ENCODE peak calls at places on chromosomes 7 and 10, in ten cellular contexts. One of them, this sample, is unnamed.

GRCh38 chr7:22717760-22718159 is 9.2 kb upstream of the IL6 start:
- DNase-seq in K562: no peak
- DNase-seq in fibroblast of lung: no peak
- DNase-seq in AG04449: no peak
- DNase-seq in OCI-LY7: no peak
- DNase-seq in epithelial cell of esophagus: no peak
- DNase-seq in HAP-1: no peak
- DNase-seq in left ventricle myocardium inferior: no peak
- DNase-seq in Peyer's patch: no peak
- DNase-seq in PC-9: no peak
- DNase-seq in this sample: no peak

GRCh38 chr10:603745-604144 is 85.7 kb downstream of the DIP2C start:
- DNase-seq in K562: no peak
- DNase-seq in fibroblast of lung: no peak
- DNase-seq in AG04449: no peak
- DNase-seq in OCI-LY7: no peak
- DNase-seq in epithelial cell of esophagus: no peak
- DNase-seq in HAP-1: no peak
- DNase-seq in left ventricle myocardium inferior: no peak
- DNase-seq in Peyer's patch: no peak
- DNase-seq in PC-9: no peak
- DNase-seq in this sample: no peak

GRCh38 chr7:101494602-101495329 is 132.1 kb downstream of the COL26A1 start:
- DNase-seq in K562: no peak
- DNase-seq in fibroblast of lung: peak; percentile 16
- DNase-seq in AG04449: no peak
- DNase-seq in OCI-LY7: no peak
- DNase-seq in epithelial cell of esophagus: no peak
- DNase-seq in HAP-1: no peak
- DNase-seq in left ventricle myocardium inferior: no peak
- DNase-seq in Peyer's patch: no peak
- DNase-seq in PC-9: no peak
- DNase-seq in this sample: no peak

GRCh38 chr7:77479536-77480088 is 57.5 kb upstream of the PTPN12 start:
- DNase-seq in K562: no peak
- DNase-seq in fibroblast of lung: no peak
- DNase-seq in AG04449: no peak
- DNase-seq in OCI-LY7: no peak
- DNase-seq in epithelial cell of esophagus: peak; percentile 64
- DNase-seq in HAP-1: no peak
- DNase-seq in left ventricle myocardium inferior: no peak
- DNase-seq in Peyer's patch: no peak
- DNase-seq in PC-9: peak; percentile 98
- DNase-seq in this sample: no peak

GRCh38 chr7:79806161-79806734 is 328.4 kb upstream of the GNAI1 start:
- DNase-seq in K562: no peak
- DNase-seq in fibroblast of lung: peak; percentile 3
- DNase-seq in AG04449: no peak
- DNase-seq in OCI-LY7: no peak
- DNase-seq in epithelial cell of esophagus: peak; percentile 25
- DNase-seq in HAP-1: peak; percentile 56
- DNase-seq in left ventricle myocardium inferior: no peak
- DNase-seq in Peyer's patch: no peak
- DNase-seq in PC-9: no peak
- DNase-seq in this sample: no peak

GRCh38 chr10:114678301-114678700 is 20.2 kb upstream of the ABLIM1 start:
- DNase-seq in K562: no peak
- DNase-seq in fibroblast of lung: no peak
- DNase-seq in AG04449: no peak
- DNase-seq in OCI-LY7: no peak
- DNase-seq in epithelial cell of esophagus: no peak
- DNase-seq in HAP-1: peak; percentile 92
- DNase-seq in left ventricle myocardium inferior: no peak
- DNase-seq in Peyer's patch: no peak
- DNase-seq in PC-9: no peak
- DNase-seq in this sample: no peak

GRCh38 chr10:21523007-21523406 is 2.5 kb downstream of the SKIDA1 start:
- DNase-seq in K562: no peak
- DNase-seq in fibroblast of lung: peak; percentile 40
- DNase-seq in AG04449: no peak
- DNase-seq in OCI-LY7: no peak
- DNase-seq in epithelial cell of esophagus: no peak
- DNase-seq in HAP-1: no peak
- DNase-seq in left ventricle myocardium inferior: no peak
- DNase-seq in Peyer's patch: no peak
- DNase-seq in PC-9: no peak
- DNase-seq in this sample: no peak

GRCh38 chr7:106504620-106505019 is 156.3 kb downstream of the CCDC71L start:
- DNase-seq in K562: peak; percentile 47
- DNase-seq in fibroblast of lung: peak; percentile 41
- DNase-seq in AG04449: no peak
- DNase-seq in OCI-LY7: no peak
- DNase-seq in epithelial cell of esophagus: no peak
- DNase-seq in HAP-1: no peak
- DNase-seq in left ventricle myocardium inferior: no peak
- DNase-seq in Peyer's patch: no peak
- DNase-seq in PC-9: no peak
- DNase-seq in this sample: no peak

GRCh38 chr7:45028138-45028919 is 28.3 kb downstream of the CCM2 start:
- DNase-seq in K562: no peak
- DNase-seq in fibroblast of lung: no peak
- DNase-seq in AG04449: no peak
- DNase-seq in OCI-LY7: no peak
- DNase-seq in epithelial cell of esophagus: no peak
- DNase-seq in HAP-1: no peak
- DNase-seq in left ventricle myocardium inferior: no peak
- DNase-seq in Peyer's patch: peak; percentile 27
- DNase-seq in PC-9: no peak
- DNase-seq in this sample: no peak

GRCh38 chr10:128043259-128044045 is 82.8 kb downstream of the MKI67 start:
- DNase-seq in K562: no peak
- DNase-seq in fibroblast of lung: no peak
- DNase-seq in AG04449: no peak
- DNase-seq in OCI-LY7: no peak
- DNase-seq in epithelial cell of esophagus: no peak
- DNase-seq in HAP-1: no peak
- DNase-seq in left ventricle myocardium inferior: no peak
- DNase-seq in Peyer's patch: no peak
- DNase-seq in PC-9: no peak
- DNase-seq in this sample: no peak

GRCh38 chr7:37832194-37832593 is 16.2 kb upstream of the NME8 start:
- DNase-seq in K562: peak; percentile 30
- DNase-seq in fibroblast of lung: peak; percentile 2
- DNase-seq in AG04449: no peak
- DNase-seq in OCI-LY7: no peak
- DNase-seq in epithelial cell of esophagus: peak; percentile 40
- DNase-seq in HAP-1: no peak
- DNase-seq in left ventricle myocardium inferior: peak; percentile 74
- DNase-seq in Peyer's patch: peak; percentile 17
- DNase-seq in PC-9: no peak
- DNase-seq in this sample: no peak

GRCh38 chr7:129741743-129742213 is 130.3 kb downstream of the NRF1 start:
- DNase-seq in K562: no peak
- DNase-seq in fibroblast of lung: no peak
- DNase-seq in AG04449: no peak
- DNase-seq in OCI-LY7: no peak
- DNase-seq in epithelial cell of esophagus: no peak
- DNase-seq in HAP-1: no peak
- DNase-seq in left ventricle myocardium inferior: no peak
- DNase-seq in Peyer's patch: no peak
- DNase-seq in PC-9: no peak
- DNase-seq in this sample: no peak

GRCh38 chr10:114502071-114502470 is 97.8 kb upstream of the AFAP1L2 start:
- DNase-seq in K562: no peak
- DNase-seq in fibroblast of lung: no peak
- DNase-seq in AG04449: no peak
- DNase-seq in OCI-LY7: no peak
- DNase-seq in epithelial cell of esophagus: no peak
- DNase-seq in HAP-1: no peak
- DNase-seq in left ventricle myocardium inferior: no peak
- DNase-seq in Peyer's patch: no peak
- DNase-seq in PC-9: no peak
- DNase-seq in this sample: no peak

GRCh38 chr7:105654994-105655900 is 74.0 kb upstream of the EFCAB10 start:
- DNase-seq in K562: peak; percentile 54
- DNase-seq in fibroblast of lung: peak; percentile 57
- DNase-seq in AG04449: no peak
- DNase-seq in OCI-LY7: no peak
- DNase-seq in epithelial cell of esophagus: peak; percentile 50
- DNase-seq in HAP-1: no peak
- DNase-seq in left ventricle myocardium inferior: no peak
- DNase-seq in Peyer's patch: no peak
- DNase-seq in PC-9: no peak
- DNase-seq in this sample: no peak

GRCh38 chr7:920351-921070 is 34.0 kb downstream of the ADAP1 start:
- DNase-seq in K562: no peak
- DNase-seq in fibroblast of lung: no peak
- DNase-seq in AG04449: no peak
- DNase-seq in OCI-LY7: no peak
- DNase-seq in epithelial cell of esophagus: no peak
- DNase-seq in HAP-1: no peak
- DNase-seq in left ventricle myocardium inferior: peak; percentile 12
- DNase-seq in Peyer's patch: no peak
- DNase-seq in PC-9: no peak
- DNase-seq in this sample: no peak

GRCh38 chr7:141225916-141226618 is 152.2 kb downstream of the TMEM178B start:
- DNase-seq in K562: no peak
- DNase-seq in fibroblast of lung: no peak
- DNase-seq in AG04449: no peak
- DNase-seq in OCI-LY7: peak; percentile 13
- DNase-seq in epithelial cell of esophagus: peak; percentile 1
- DNase-seq in HAP-1: no peak
- DNase-seq in left ventricle myocardium inferior: no peak
- DNase-seq in Peyer's patch: no peak
- DNase-seq in PC-9: no peak
- DNase-seq in this sample: no peak

GRCh38 chr10:32957341-32958084 is 517 bp downstream of the ITGB1 start:
- DNase-seq in K562: peak; percentile 69
- DNase-seq in fibroblast of lung: no peak
- DNase-seq in AG04449: no peak
- DNase-seq in OCI-LY7: peak; percentile 55
- DNase-seq in epithelial cell of esophagus: no peak
- DNase-seq in HAP-1: no peak
- DNase-seq in left ventricle myocardium inferior: peak; percentile 60
- DNase-seq in Peyer's patch: peak; percentile 25
- DNase-seq in PC-9: no peak
- DNase-seq in this sample: no peak
- H3K4me3 ChIP-seq in K562: peak overlapping the region; percentile 81
- H3K4me3 ChIP-seq in fibroblast of lung: peak overlapping the region; percentile 77
- H3K4me3 ChIP-seq in AG04449: peak overlapping the region; percentile 75
- H3K4me3 ChIP-seq in OCI-LY7: peak overlapping the region; percentile 94
- H3K4me3 ChIP-seq in epithelial cell of esophagus: peak overlapping the region; percentile 75
- H3K4me3 ChIP-seq in HAP-1: peak overlapping the region; percentile 89
- H3K4me3 ChIP-seq in left ventricle myocardium inferior: peak overlapping the region; percentile 97
- H3K4me3 ChIP-seq in Peyer's patch: peak overlapping the region; percentile 74
- H3K4me3 ChIP-seq in PC-9: peak overlapping the region; percentile 99
- H3K4me3 ChIP-seq in this sample: peak overlapping the region; percentile 78

GRCh38 chr7:120991570-120991969 is 3.1 kb downstream of the CPED1 start:
- DNase-seq in K562: no peak
- DNase-seq in fibroblast of lung: peak; percentile 84
- DNase-seq in AG04449: no peak
- DNase-seq in OCI-LY7: no peak
- DNase-seq in epithelial cell of esophagus: no peak
- DNase-seq in HAP-1: no peak
- DNase-seq in left ventricle myocardium inferior: no peak
- DNase-seq in Peyer's patch: no peak
- DNase-seq in PC-9: no peak
- DNase-seq in this sample: no peak
- H3K4me3 ChIP-seq in K562: peak overlapping the region; percentile 63
- H3K4me3 ChIP-seq in fibroblast of lung: peak overlapping the region; percentile 94
- H3K4me3 ChIP-seq in AG04449: peak overlapping the region; percentile 63
- H3K4me3 ChIP-seq in OCI-LY7: no peak overlapping the region
- H3K4me3 ChIP-seq in epithelial cell of esophagus: no peak overlapping the region
- H3K4me3 ChIP-seq in HAP-1: no peak overlapping the region
- H3K4me3 ChIP-seq in left ventricle myocardium inferior: peak overlapping the region; percentile 74
- H3K4me3 ChIP-seq in Peyer's patch: no peak overlapping the region
- H3K4me3 ChIP-seq in PC-9: no peak overlapping the region
- H3K4me3 ChIP-seq in this sample: no peak overlapping the region

DNA sequence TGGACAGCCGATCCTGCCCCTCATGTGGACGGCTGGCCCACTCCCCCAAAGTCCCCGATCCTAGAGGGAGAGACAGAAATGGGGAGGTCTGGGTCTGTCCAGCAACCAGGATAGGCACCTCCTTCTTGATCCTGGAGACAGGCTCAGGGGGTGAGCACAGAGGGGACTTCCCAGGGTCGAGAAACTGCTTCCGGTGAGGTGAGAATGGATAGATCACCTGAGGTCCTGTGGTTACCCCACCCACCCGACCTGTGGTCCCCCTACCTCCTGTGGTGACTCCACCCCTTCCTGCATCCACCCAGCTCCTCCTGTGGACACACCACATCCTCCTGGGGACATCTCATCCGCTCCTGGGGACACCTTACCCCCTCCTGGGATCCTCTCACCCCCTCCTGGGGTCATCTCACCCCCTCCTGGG is 27.4 kb upstream of the RASGEF1A start:
- DNase-seq in K562: no peak
- DNase-seq in fibroblast of lung: no peak
- DNase-seq in AG04449: no peak
- DNase-seq in OCI-LY7: no peak
- DNase-seq in epithelial cell of esophagus: no peak
- DNase-seq in HAP-1: no peak
- DNase-seq in left ventricle myocardium inferior: no peak
- DNase-seq in Peyer's patch: no peak
- DNase-seq in PC-9: no peak
- DNase-seq in this sample: no peak
- H3K4me3 ChIP-seq in K562: no peak overlapping the region
- H3K4me3 ChIP-seq in fibroblast of lung: no peak overlapping the region
- H3K4me3 ChIP-seq in AG04449: no peak overlapping the region
- H3K4me3 ChIP-seq in OCI-LY7: no peak overlapping the region
- H3K4me3 ChIP-seq in epithelial cell of esophagus: no peak overlapping the region
- H3K4me3 ChIP-seq in HAP-1: no peak overlapping the region
- H3K4me3 ChIP-seq in left ventricle myocardium inferior: no peak overlapping the region
- H3K4me3 ChIP-seq in Peyer's patch: no peak overlapping the region
- H3K4me3 ChIP-seq in PC-9: no peak overlapping the region
- H3K4me3 ChIP-seq in this sample: no peak overlapping the region

DNA sequence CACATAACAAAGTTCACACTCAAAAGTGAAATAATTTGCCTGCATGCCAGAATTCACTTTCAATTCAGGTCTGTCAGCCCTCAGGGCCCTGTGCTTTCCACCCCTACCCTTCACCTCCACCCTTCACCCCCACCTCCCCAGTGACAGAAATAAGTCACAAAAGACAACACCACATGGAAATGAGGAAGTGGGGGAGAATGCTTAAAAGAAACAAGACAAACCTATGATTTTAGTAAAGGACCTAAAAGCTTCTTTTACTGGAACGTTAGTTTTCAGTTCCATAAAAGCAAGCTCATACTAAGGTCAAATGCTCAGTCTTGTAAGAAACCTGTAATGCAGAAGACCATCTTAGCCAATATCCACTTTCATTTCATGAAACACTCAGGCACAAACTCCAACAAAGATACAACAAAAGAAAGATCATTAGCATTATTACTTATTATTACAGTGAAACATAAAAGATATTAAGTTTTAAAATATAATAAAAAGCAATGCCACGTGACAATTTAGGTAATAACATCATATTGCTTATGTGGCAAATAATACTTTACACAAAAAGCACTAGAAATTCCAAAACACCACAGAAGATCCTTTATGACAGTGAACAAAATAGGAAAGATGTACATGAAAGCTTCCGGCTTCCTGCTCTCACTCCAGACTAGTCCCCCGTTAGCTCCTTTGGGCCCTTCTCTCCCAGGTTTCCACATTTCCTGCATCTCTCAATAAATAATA is 112.1 kb downstream of the LMBR1 start:
- DNase-seq in K562: peak; percentile 21
- DNase-seq in fibroblast of lung: no peak
- DNase-seq in AG04449: no peak
- DNase-seq in OCI-LY7: peak; percentile 51
- DNase-seq in epithelial cell of esophagus: no peak
- DNase-seq in HAP-1: no peak
- DNase-seq in left ventricle myocardium inferior: no peak
- DNase-seq in Peyer's patch: peak; percentile 19
- DNase-seq in PC-9: no peak
- DNase-seq in this sample: no peak
- H3K4me3 ChIP-seq in K562: no peak overlapping the region
- H3K4me3 ChIP-seq in fibroblast of lung: no peak overlapping the region
- H3K4me3 ChIP-seq in AG04449: no peak overlapping the region
- H3K4me3 ChIP-seq in OCI-LY7: no peak overlapping the region
- H3K4me3 ChIP-seq in epithelial cell of esophagus: no peak overlapping the region
- H3K4me3 ChIP-seq in HAP-1: no peak overlapping the region
- H3K4me3 ChIP-seq in left ventricle myocardium inferior: no peak overlapping the region
- H3K4me3 ChIP-seq in Peyer's patch: no peak overlapping the region
- H3K4me3 ChIP-seq in PC-9: no peak overlapping the region
- H3K4me3 ChIP-seq in this sample: no peak overlapping the region